ENCODE peak calls at places on chromosome 19, in six cellular contexts. One of them, this sample, is unnamed.

GRCh38 chr19:3623716-3624115 is 2.9 kb downstream of the CACTIN start:
- DNase-seq in H54: no peak
- DNase-seq in anterior cingulate cortex: no peak
- DNase-seq in stimulated activated CD4-positive, alpha-beta T cell treated with anti-CD3 and anti-CD28 coated beads, Interleukin-15, amount 100 ng/mL, for 1 hour: no peak
- DNase-seq in NAMALWA: no peak
- DNase-seq in cardiac fibroblast: no peak
- DNase-seq in this sample: no peak

GRCh38 chr19:3357362-3357730 is 9.0 kb upstream of the NFIC start:
- DNase-seq in H54: no peak
- DNase-seq in anterior cingulate cortex: no peak
- DNase-seq in stimulated activated CD4-positive, alpha-beta T cell treated with anti-CD3 and anti-CD28 coated beads, Interleukin-15, amount 100 ng/mL, for 1 hour: no peak
- DNase-seq in NAMALWA: no peak
- DNase-seq in cardiac fibroblast: no peak
- DNase-seq in this sample: no peak

GRCh38 chr19:49631610-49632192 is 8.2 kb downstream of the RRAS start:
- DNase-seq in H54: no peak
- DNase-seq in anterior cingulate cortex: no peak
- DNase-seq in stimulated activated CD4-positive, alpha-beta T cell treated with anti-CD3 and anti-CD28 coated beads, Interleukin-15, amount 100 ng/mL, for 1 hour: no peak
- DNase-seq in NAMALWA: no peak
- DNase-seq in cardiac fibroblast: no peak
- DNase-seq in this sample: no peak

GRCh38 chr19:46602392-46603194 is 1.5 kb downstream of the CALM3 start:
- DNase-seq in H54: no peak
- DNase-seq in anterior cingulate cortex: no peak
- DNase-seq in stimulated activated CD4-positive, alpha-beta T cell treated with anti-CD3 and anti-CD28 coated beads, Interleukin-15, amount 100 ng/mL, for 1 hour: peak; percentile 22
- DNase-seq in NAMALWA: no peak
- DNase-seq in cardiac fibroblast: no peak
- DNase-seq in this sample: no peak

GRCh38 chr19:40740747-40741146 is 9.5 kb downstream of the ACTMAP start:
- DNase-seq in H54: no peak
- DNase-seq in anterior cingulate cortex: peak; percentile 49
- DNase-seq in stimulated activated CD4-positive, alpha-beta T cell treated with anti-CD3 and anti-CD28 coated beads, Interleukin-15, amount 100 ng/mL, for 1 hour: no peak
- DNase-seq in NAMALWA: no peak
- DNase-seq in cardiac fibroblast: no peak
- DNase-seq in this sample: no peak

GRCh38 chr19:42066075-42066754 is 3.8 kb downstream of the GRIK5 start:
- DNase-seq in H54: peak; percentile 66
- DNase-seq in anterior cingulate cortex: peak; percentile 11
- DNase-seq in stimulated activated CD4-positive, alpha-beta T cell treated with anti-CD3 and anti-CD28 coated beads, Interleukin-15, amount 100 ng/mL, for 1 hour: no peak
- DNase-seq in NAMALWA: peak; percentile 44
- DNase-seq in cardiac fibroblast: peak; percentile 17
- DNase-seq in this sample: no peak

GRCh38 chr19:57141699-57142098 is 3.3 kb downstream of the ZIM3 start:
- DNase-seq in H54: no peak
- DNase-seq in anterior cingulate cortex: no peak
- DNase-seq in stimulated activated CD4-positive, alpha-beta T cell treated with anti-CD3 and anti-CD28 coated beads, Interleukin-15, amount 100 ng/mL, for 1 hour: no peak
- DNase-seq in NAMALWA: no peak
- DNase-seq in cardiac fibroblast: no peak
- DNase-seq in this sample: no peak

GRCh38 chr19:33194884-33195710 is 967 bp downstream of the LRP3 start:
- DNase-seq in H54: no peak
- DNase-seq in anterior cingulate cortex: no peak
- DNase-seq in stimulated activated CD4-positive, alpha-beta T cell treated with anti-CD3 and anti-CD28 coated beads, Interleukin-15, amount 100 ng/mL, for 1 hour: no peak
- DNase-seq in NAMALWA: no peak
- DNase-seq in cardiac fibroblast: peak; percentile 65
- DNase-seq in this sample: peak; percentile 16

GRCh38 chr19:18304194-18304495 is 18.7 kb downstream of the LSM4 start:
- DNase-seq in H54: no peak
- DNase-seq in anterior cingulate cortex: no peak
- DNase-seq in stimulated activated CD4-positive, alpha-beta T cell treated with anti-CD3 and anti-CD28 coated beads, Interleukin-15, amount 100 ng/mL, for 1 hour: no peak
- DNase-seq in NAMALWA: no peak
- DNase-seq in cardiac fibroblast: no peak
- DNase-seq in this sample: no peak

GRCh38 chr19:16326401-16327130 is 1.9 kb downstream of the KLF2 start:
- DNase-seq in H54: no peak
- DNase-seq in anterior cingulate cortex: no peak
- DNase-seq in stimulated activated CD4-positive, alpha-beta T cell treated with anti-CD3 and anti-CD28 coated beads, Interleukin-15, amount 100 ng/mL, for 1 hour: no peak
- DNase-seq in NAMALWA: no peak
- DNase-seq in cardiac fibroblast: peak; percentile 62
- DNase-seq in this sample: no peak

GRCh38 chr19:42548545-42548944 is 20.3 kb upstream of the CEACAM1 start:
- DNase-seq in H54: no peak
- DNase-seq in anterior cingulate cortex: no peak
- DNase-seq in stimulated activated CD4-positive, alpha-beta T cell treated with anti-CD3 and anti-CD28 coated beads, Interleukin-15, amount 100 ng/mL, for 1 hour: no peak
- DNase-seq in NAMALWA: no peak
- DNase-seq in cardiac fibroblast: no peak
- DNase-seq in this sample: no peak

GRCh38 chr19:52492201-52492960 is 35.1 kb upstream of the ZNF808 start:
- DNase-seq in H54: no peak
- DNase-seq in anterior cingulate cortex: no peak
- DNase-seq in stimulated activated CD4-positive, alpha-beta T cell treated with anti-CD3 and anti-CD28 coated beads, Interleukin-15, amount 100 ng/mL, for 1 hour: no peak
- DNase-seq in NAMALWA: no peak
- DNase-seq in cardiac fibroblast: no peak
- DNase-seq in this sample: no peak

GRCh38 chr19:979318-979741 is 4.8 kb upstream of the WDR18 start:
- DNase-seq in H54: no peak
- DNase-seq in anterior cingulate cortex: no peak
- DNase-seq in stimulated activated CD4-positive, alpha-beta T cell treated with anti-CD3 and anti-CD28 coated beads, Interleukin-15, amount 100 ng/mL, for 1 hour: no peak
- DNase-seq in NAMALWA: no peak
- DNase-seq in cardiac fibroblast: no peak
- DNase-seq in this sample: no peak

This sample was measured in astrocyte of the spinal cord.